ENCODE peak calls at places on chromosomes 3 and 15, in seven cellular contexts. W, P, I, B, T, O and L are unnamed samples.

GRCh38 chr3:15405448-15406050 is 21.8 kb downstream of the METTL6 start:
- DNase-seq in B (peak; percentile 57), O (peak; percentile 37), I (peak; percentile 32), T (peak; percentile 71), W (peak; percentile 80), P (no peak), L (peak; percentile 58)

GRCh38 chr15:74168673-74169274 is 4.7 kb upstream of the ISLR start:
- DNase-seq in O (no peak), W (no peak), T (no peak), I (no peak), B (peak; percentile 64), P (no peak), L (no peak)

GRCh38 chr15:96122077-96123027 is 208.1 kb upstream of the NR2F2 start:
- DNase-seq in I (peak; percentile 23), O (no peak), P (no peak), B (peak; percentile 17), T (peak; percentile 48), W (no peak), L (no peak)

GRCh38 chr3:7793786-7794185 is 707.8 kb upstream of the LMCD1 start:
- DNase-seq in W (no peak), O (no peak), B (no peak), P (no peak), I (no peak), T (no peak), L (no peak)

GRCh38 chr3:82165266-82165665 is 403.8 kb upstream of the GBE1 start:
- DNase-seq in T (no peak), I (no peak), B (no peak), P (no peak), O (no peak), W (no peak), L (no peak)

GRCh38 chr15:74754593-74755215 is 6.1 kb downstream of the CYP1A2 start:
- DNase-seq in I (no peak), W (no peak), O (no peak), B (no peak), T (no peak), P (no peak), L (no peak)

GRCh38 chr3:133548090-133548489 is 25.4 kb upstream of the CDV3 start:
- DNase-seq in B (no peak), O (no peak), P (no peak), I (no peak), W (peak; percentile 43), T (peak; percentile 40), L (no peak)

GRCh38 chr15:48355377-48355776 is 24.1 kb downstream of the DUT start:
- DNase-seq in P (no peak), I (no peak), W (peak; percentile 67), O (no peak), B (no peak), T (peak; percentile 45), L (peak; percentile 21)

GRCh38 chr15:53351373-53351772 is 408.1 kb downstream of the WDR72 start:
- DNase-seq in I (no peak), P (no peak), O (no peak), B (no peak), W (no peak), T (no peak), L (no peak)

GRCh38 chr3:129261850-129262249 is 12.4 kb downstream of the COPG1 start:
- DNase-seq in W (no peak), P (no peak), O (no peak), B (no peak), I (no peak), T (no peak), L (no peak)

GRCh38 chr15:74431645-74432044 is 2.1 kb downstream of the SEMA7A start:
- DNase-seq in O (no peak), I (no peak), T (no peak), W (no peak), P (no peak), B (no peak), L (no peak)

GRCh38 chr3:30162579-30162978 is 443.8 kb upstream of the TGFBR2 start:
- DNase-seq in O (no peak), W (peak; percentile 81), T (peak; percentile 91), B (no peak), P (no peak), I (no peak), L (no peak)

GRCh38 chr3:43765417-43766030 is 74.8 kb downstream of the ABHD5 start:
- DNase-seq in I (no peak), B (peak; percentile 39), W (peak; percentile 33), T (peak; percentile 69), P (no peak), O (no peak), L (no peak)

GRCh38 chr3:184234671-184235380 is 5.4 kb downstream of the VWA5B2 start:
- DNase-seq in B (no peak), T (no peak), I (no peak), O (no peak), W (no peak), P (no peak), L (no peak)

GRCh38 chr15:45128971-45129639 is 574 bp downstream of the DUOXA1 start:
- DNase-seq in B (no peak), O (no peak), I (no peak), W (no peak), P (no peak), T (no peak), L (no peak)

GRCh38 chr15:57015897-57016296 is 97.5 kb downstream of the TCF12 start:
- DNase-seq in W (no peak), P (no peak), T (peak; percentile 62), O (peak; percentile 16), I (peak; percentile 91), B (no peak), L (no peak)

GRCh38 chr15:71780349-71780976 is 29.9 kb upstream of the NR2E3 start:
- DNase-seq in P (no peak), I (peak; percentile 42), B (peak; percentile 74), W (peak; percentile 89), T (peak; percentile 66), O (peak; percentile 38), L (peak; percentile 74)

GRCh38 chr3:23815879-23816278 is 10.1 kb downstream of the UBE2E1 start:
- DNase-seq in O (no peak), P (no peak), T (no peak), B (no peak), I (no peak), W (no peak), L (no peak)

GRCh38 chr3:57654214-57654613 is 38.7 kb downstream of the DENND6A start:
- DNase-seq in B (no peak), W (no peak), O (no peak), T (no peak), P (no peak), I (no peak), L (no peak)
- TF ChIP-seq CTCF in B (no peak), W (no peak), O (no peak), T (no peak), P (no peak), I (no peak), L (no peak)

DNA sequence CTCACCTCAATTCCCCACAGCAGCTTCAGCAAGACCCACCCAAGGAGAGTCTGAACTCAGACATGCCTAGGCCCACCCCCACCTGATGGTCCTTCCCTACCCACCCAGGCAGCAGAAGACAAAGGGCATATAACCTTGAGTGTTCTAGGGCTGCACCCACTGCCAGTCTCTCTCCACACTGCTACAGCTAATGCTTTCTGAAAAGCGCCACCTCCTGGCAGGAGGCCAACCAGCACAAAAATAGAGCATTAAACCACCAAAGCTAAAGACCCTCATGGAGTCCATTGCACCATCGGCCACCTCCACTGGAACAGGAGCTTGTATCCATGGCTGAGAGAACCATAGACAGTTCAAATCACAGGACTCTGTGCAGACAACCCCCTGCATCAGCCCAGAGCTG is 11.3 kb upstream of the RPL39L start:
- DNase-seq in I (no peak), B (no peak), T (no peak), P (no peak), O (peak; percentile 28), W (no peak), L (no peak)
- TF ChIP-seq CTCF in I (no peak), B (peak; percentile 7), T (no peak), P (no peak), O (no peak), W (no peak), L (peak; percentile 54)

GRCh38 chr3:140896997-140897396 is 44.6 kb upstream of the SLC25A36 start:
- DNase-seq in W (no peak), T (no peak), I (no peak), B (no peak), O (no peak), P (no peak), L (no peak)

GRCh38 chr3:140903196-140903595 is 38.4 kb upstream of the SLC25A36 start:
- DNase-seq in O (no peak), T (peak; percentile 24), W (no peak), B (no peak), P (no peak), I (no peak), L (no peak)

GRCh38 chr3:140902791-140903190 is 38.8 kb upstream of the SLC25A36 start:
- DNase-seq in B (no peak), O (no peak), P (no peak), I (no peak), T (no peak), W (no peak), L (no peak)

GRCh38 chr3:140899363-140899762 is 42.3 kb upstream of the SLC25A36 start:
- DNase-seq in P (no peak), I (no peak), W (no peak), O (no peak), B (no peak), T (no peak), L (no peak)

DNA sequence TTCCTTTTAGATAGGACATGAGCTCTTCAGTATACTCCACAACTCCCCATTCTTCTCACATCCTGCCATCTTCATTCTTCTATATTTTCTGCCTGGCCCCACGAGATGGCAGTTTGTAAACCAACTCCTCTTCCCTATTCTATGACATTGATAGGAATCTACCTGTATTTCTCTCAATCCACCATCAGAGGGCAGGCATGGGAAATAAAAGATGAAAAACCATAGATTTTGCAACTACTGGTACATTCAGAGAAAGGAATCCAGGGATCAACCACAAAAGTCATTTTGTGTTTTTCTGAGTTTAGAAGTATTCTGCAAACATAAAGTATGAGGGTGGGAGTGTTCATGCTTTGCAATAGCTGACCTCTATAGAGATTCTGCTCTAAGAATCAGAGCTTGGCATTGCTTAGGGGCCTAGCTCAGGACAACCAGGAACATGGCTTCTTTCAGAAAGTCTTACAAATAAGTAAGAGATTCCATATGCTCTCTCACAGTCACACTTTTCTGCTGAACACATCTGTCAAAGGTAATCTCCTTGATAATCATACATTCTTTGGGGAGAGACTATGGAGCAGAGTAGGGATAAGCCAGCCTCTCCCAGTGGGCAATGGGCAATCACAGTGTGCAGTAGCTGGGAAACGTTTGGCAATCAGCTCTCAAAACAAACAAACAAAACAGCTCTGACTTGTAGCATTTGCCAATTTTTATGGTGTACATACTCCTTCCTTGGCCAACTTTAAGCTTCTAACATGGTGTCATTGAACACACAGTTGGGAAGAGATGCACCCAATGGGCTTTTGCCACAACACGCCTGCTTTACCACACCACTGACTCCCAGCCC is 43.1 kb upstream of the SLC25A36 start:
- DNase-seq in T (peak; percentile 87), O (peak; percentile 66), W (peak; percentile 82), I (peak; percentile 47), P (no peak), B (peak; percentile 39), L (peak; percentile 38)
- TF ChIP-seq CTCF in T (peak; percentile 83), O (peak; percentile 89), W (peak; percentile 57), I (peak; percentile 54), P (peak; percentile 60), B (peak; percentile 62), L (peak; percentile 72)

GRCh38 chr15:69074011-69074842 is 59.7 kb downstream of the NOX5 start:
- DNase-seq in O (peak; percentile 58), B (peak; percentile 74), I (peak; percentile 56), W (peak; percentile 67), P (peak; percentile 61), T (peak; percentile 54), L (no peak)
- TF ChIP-seq CTCF in O (no peak), B (peak; percentile 26), I (no peak), W (peak; percentile 3), P (peak; percentile 13), T (peak; percentile 11), L (no peak)